ENCODE peak calls at places on chromosome 14, in five cellular contexts. R is uterus, X is upper lobe of right lung, Z is colonic mucosa, U is left ventricle myocardium inferior. B is an unnamed sample.

GRCh38 chr14:46381674-46382073 is 269.9 kb downstream of the RPL10L start:
- DNase-seq in R (no peak), U (no peak), Z (no peak), X (no peak), B (no peak)

GRCh38 chr14:58572092-58572853 is 65.5 kb upstream of the DACT1 start:
- DNase-seq in X (no peak), U (no peak), Z (no peak), R (no peak), B (no peak)

GRCh38 chr14:76836029-76836630 is 9.9 kb downstream of the LRRC74A start:
- DNase-seq in Z (no peak), R (no peak), X (peak), U (no peak), B (no peak)

GRCh38 chr14:90592655-90593054 is 195.8 kb downstream of the CALM1 start:
- DNase-seq in X (no peak), Z (no peak), R (no peak), U (no peak), B (no peak)

GRCh38 chr14:23443881-23444280 is 8.4 kb upstream of the MYH7 start:
- DNase-seq in Z (no peak), U (no peak), R (no peak), X (no peak), B (no peak)

GRCh38 chr14:85333313-85333712 is 196.6 kb upstream of the FLRT2 start:
- DNase-seq in U (no peak), Z (no peak), R (no peak), X (no peak), B (no peak)

GRCh38 chr14:51789631-51790030 is 70.8 kb upstream of the GNG2 start:
- DNase-seq in R (no peak), X (no peak), Z (no peak), U (no peak), B (no peak)

GRCh38 chr14:76773956-76774355 is 12.7 kb downstream of the VASH1 start:
- DNase-seq in U (no peak), R (no peak), X (no peak), Z (peak), B (no peak)

GRCh38 chr14:36942522-36943245 is 229.7 kb downstream of the SLC25A21 start:
- DNase-seq in R (no peak), Z (no peak), X (no peak), U (no peak), B (no peak)

GRCh38 chr14:83575301-83575700 is 1954.6 kb upstream of the FLRT2 start:
- DNase-seq in R (no peak), Z (no peak), X (no peak), U (no peak), B (no peak)

GRCh38 chr14:90538716-90539495 is 142.1 kb downstream of the CALM1 start:
- DNase-seq in R (no peak), U (no peak), X (peak), Z (no peak), B (no peak)

GRCh38 chr14:76848879-76849278 is 22.7 kb downstream of the LRRC74A start:
- DNase-seq in Z (no peak), R (no peak), X (no peak), U (no peak), B (no peak)

GRCh38 chr14:35155962-35156361 is 33.6 kb downstream of the PRORP start:
- DNase-seq in R (no peak), X (no peak), U (no peak), Z (no peak), B (no peak)

GRCh38 chr14:35875296-35875695 is 49.2 kb downstream of the BRMS1L start:
- DNase-seq in Z (no peak), U (no peak), R (no peak), X (no peak), B (no peak)

GRCh38 chr14:92108345-92109254 is 2.2 kb upstream of the ATXN3 start:
- DNase-seq in X (no peak), Z (no peak), U (no peak), R (no peak), B (no peak)

GRCh38 chr14:61891251-61891650 is 129.0 kb downstream of the SNAPC1 start:
- DNase-seq in R (no peak), X (no peak), U (no peak), Z (no peak), B (no peak)

GRCh38 chr14:101973356-101973755 is 9.0 kb downstream of the DYNC1H1 start:
- DNase-seq in U (no peak), R (no peak), X (no peak), Z (no peak), B (no peak)

GRCh38 chr14:59332727-59333126 is 132.5 kb downstream of the GPR135 start:
- DNase-seq in R (no peak), Z (no peak), U (no peak), X (no peak), B (no peak)

GRCh38 chr14:89409961-89410360 is 7.1 kb downstream of the FOXN3 start:
- DNase-seq in U (no peak), R (no peak), X (peak), Z (no peak), B (no peak)

GRCh38 chr14:103552011-103552797 is 10.3 kb downstream of the BAG5 start:
- DNase-seq in X (peak), U (peak), Z (no peak), R (peak), B (peak)

GRCh38 chr14:51999084-51999483 is 9.7 kb downstream of the RTRAF start:
- DNase-seq in R (no peak), Z (no peak), X (no peak), U (no peak), B (no peak)

GRCh38 chr14:34826661-34827060 is 48.5 kb downstream of the BAZ1A start:
- DNase-seq in U (no peak), X (no peak), R (no peak), Z (no peak), B (no peak)

GRCh38 chr14:71355324-71356201 is 448.3 kb downstream of the PCNX1 start:
- DNase-seq in U (no peak), R (peak), X (no peak), Z (no peak), B (no peak)

GRCh38 chr14:90969493-90970166 is 90.8 kb downstream of the RPS6KA5 start:
- DNase-seq in R (no peak), U (no peak), Z (no peak), X (no peak), B (no peak)

GRCh38 chr14:28690029-28690683 is 76.4 kb upstream of the FOXG1 start:
- DNase-seq in U (no peak), R (no peak), X (no peak), Z (no peak), B (no peak)

GRCh38 chr14:33259764-33260163 is 321.1 kb downstream of the NPAS3 start:
- DNase-seq in U (no peak), Z (no peak), X (no peak), R (no peak), B (no peak)

GRCh38 chr14:34718750-34719304 is 4.4 kb upstream of the CFL2 start:
- DNase-seq in Z (no peak), U (no peak), X (no peak), R (no peak), B (no peak)

GRCh38 chr14:48857366-48857765 is 728.8 kb downstream of the RPS29 start:
- DNase-seq in R (no peak), Z (no peak), X (no peak), U (no peak), B (no peak)

GRCh38 chr14:42855159-42855558 is 1248.5 kb downstream of the LRFN5 start:
- DNase-seq in R (no peak), X (no peak), Z (no peak), U (no peak), B (no peak)

GRCh38 chr14:93207468-93208308 is 632 bp downstream of the UBR7 start:
- DNase-seq in U (peak), R (no peak), X (no peak), Z (peak), B (peak)

GRCh38 chr14:80535171-80535570 is 323.9 kb upstream of the DIO2 start:
- DNase-seq in X (no peak), U (no peak), R (no peak), Z (no peak), B (no peak)

GRCh38 chr14:103078860-103079587 is 5.0 kb upstream of the LBHD2 start:
- DNase-seq in Z (peak), R (no peak), U (no peak), X (no peak), B (no peak)

GRCh38 chr14:68359862-68360552 is 432.9 kb downstream of the ZFP36L1 start:
- DNase-seq in Z (peak), X (peak), R (peak), U (peak), B (peak)

GRCh38 chr14:86961106-86961716 is 1031.8 kb downstream of the GALC start:
- DNase-seq in R (no peak), U (no peak), Z (no peak), X (no peak), B (no peak)

DNA sequence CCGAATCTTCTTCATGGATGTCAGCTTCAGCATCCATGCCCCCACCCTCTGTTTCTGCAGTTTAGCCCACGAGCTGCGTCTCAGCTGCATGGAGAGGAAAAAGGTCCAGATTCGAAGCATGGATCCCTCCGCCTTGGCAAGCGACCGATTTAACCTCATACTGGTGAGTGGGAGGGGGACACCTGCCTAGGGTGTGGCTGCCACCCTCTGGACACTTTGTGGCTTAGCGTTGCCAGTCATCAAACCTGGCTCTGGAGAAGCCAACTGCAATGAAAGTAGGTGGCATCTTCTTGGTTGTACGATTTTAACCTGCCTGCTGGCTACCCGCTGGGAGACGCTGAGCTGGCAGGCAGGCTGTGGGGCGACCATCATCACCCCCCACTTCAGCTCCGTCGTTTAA is 16.7 kb downstream of the DCAF4 start:
- DNase-seq in X (no peak), R (no peak), Z (no peak), U (no peak), B (no peak)
- TF ChIP-seq CTCF in X (no peak), R (no peak), Z (no peak), U (no peak), B (no peak)

DNA sequence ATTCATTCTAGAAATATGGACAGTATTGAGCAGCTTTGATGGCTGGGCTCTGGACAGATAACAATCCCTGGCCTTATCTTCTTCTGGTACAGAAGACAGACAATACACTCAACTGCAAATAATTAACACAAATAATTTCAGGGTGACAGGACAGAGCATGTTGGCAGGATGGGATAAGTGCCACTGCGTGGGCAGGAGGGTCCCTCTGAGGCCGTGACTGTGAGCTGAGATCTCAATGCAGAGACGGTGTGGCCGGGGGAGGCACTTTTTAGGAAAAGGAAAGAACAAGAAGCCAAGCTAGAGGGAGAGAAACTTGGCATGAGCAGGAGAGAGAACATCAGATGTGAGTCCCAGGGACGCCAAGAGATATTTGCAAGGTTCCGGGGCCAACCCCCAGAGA is 8.1 kb downstream of the SYNE3 start:
- DNase-seq in R (no peak), Z (no peak), X (no peak), U (no peak), B (no peak)
- H3K27ac ChIP-seq in R (peak), Z (no peak), X (no peak), U (peak), B (peak)

GRCh38 chr14:104871145-104871655 is 6.1 kb downstream of the CEP170B start:
- DNase-seq in R (no peak), Z (no peak), U (no peak), X (no peak), B (no peak)
- TF ChIP-seq CTCF in R (no peak), Z (no peak), U (no peak), X (no peak), B (no peak)

GRCh38 chr14:99758915-99759545 is 34.2 kb upstream of the EML1 start:
- DNase-seq in R (peak), X (peak), U (no peak), Z (no peak), B (no peak)
- H3K27ac ChIP-seq in R (peak), X (peak), U (peak), Z (no peak), B (no peak)